ENCODE peak calls at places on chromosomes 4 and X, in five cellular contexts. M, H, F, W and U are unnamed samples.

GRCh38 chr4:88706574-88706973 is 8.9 kb upstream of the NAP1L5 start:
- DNase-seq in F (no peak), H (no peak), M (no peak), W (no peak), U (no peak)

GRCh38 chr4:91099666-91100065 is 972.5 kb downstream of the CCSER1 start:
- DNase-seq in W (no peak), M (no peak), H (no peak), F (no peak), U (no peak)

GRCh38 chrX:44175455-44175854 is 168.0 kb downstream of the EFHC2 start:
- DNase-seq in M (no peak), F (no peak), H (no peak), W (no peak), U (no peak)

GRCh38 chrX:39416547-39417262 is 615.4 kb downstream of the MID1IP1 start:
- DNase-seq in M (no peak), H (peak), W (no peak), F (no peak), U (no peak)

GRCh38 chr4:173334891-173335754 is 965 bp upstream of the HMGB2 start:
- DNase-seq in M (peak), W (peak), H (peak), F (peak), U (peak)

GRCh38 chrX:49163555-49164419 is 1.2 kb downstream of the MAGIX start:
- DNase-seq in W (peak), F (peak), M (peak), H (peak), U (peak)

GRCh38 chr4:4388418-4388817 is 1.5 kb downstream of the NSG1 start:
- DNase-seq in W (no peak), F (no peak), M (no peak), H (peak), U (peak)

GRCh38 chr4:68577590-68577989 is 1.5 kb upstream of the UGT2B17 start:
- DNase-seq in F (no peak), W (no peak), H (no peak), M (no peak), U (no peak)

GRCh38 chr4:55255171-55255570 is 90.9 kb upstream of the SRD5A3 start:
- DNase-seq in F (no peak), H (no peak), M (no peak), W (no peak), U (no peak)

GRCh38 chrX:37701588-37701987 is 16.0 kb downstream of the XK start:
- DNase-seq in F (no peak), W (no peak), H (no peak), M (no peak), U (no peak)

GRCh38 chr4:14829795-14830194 is 172.5 kb upstream of the CPEB2 start:
- DNase-seq in W (no peak), H (no peak), F (peak), M (no peak), U (no peak)

GRCh38 chr4:186271279-186271678 is 5.3 kb downstream of the F11 start:
- DNase-seq in W (no peak), F (no peak), M (no peak), H (no peak), U (no peak)

GRCh38 chr4:165476214-165477098 is 97.6 kb downstream of the CPE start:
- DNase-seq in W (no peak), F (no peak), H (no peak), M (no peak), U (no peak)

GRCh38 chrX:118530537-118530936 is 34.9 kb downstream of the DOCK11 start:
- DNase-seq in M (no peak), F (no peak), H (no peak), W (no peak), U (no peak)

GRCh38 chr4:54929459-54929858 is 195.9 kb downstream of the KDR start:
- DNase-seq in W (no peak), F (no peak), M (no peak), H (no peak), U (no peak)

GRCh38 chrX:2474963-2475726 is 25.6 kb downstream of the DHRSX start:
- DNase-seq in H (no peak), W (no peak), F (no peak), M (no peak), U (no peak)

GRCh38 chr4:59818656-59819055 is 1381.5 kb upstream of the ADGRL3 start:
- DNase-seq in W (no peak), H (no peak), F (no peak), M (no peak), U (no peak)

GRCh38 chr4:30416547-30416946 is 303.6 kb upstream of the PCDH7 start:
- DNase-seq in W (no peak), F (no peak), M (no peak), H (no peak), U (no peak)

GRCh38 chr4:75715105-75715799 is 9.1 kb upstream of the USO1 start:
- DNase-seq in F (no peak), W (no peak), M (no peak), H (no peak), U (no peak)

GRCh38 chrX:134801267-134801666 is 143.0 kb upstream of the PLAC1 start:
- DNase-seq in H (no peak), W (no peak), F (no peak), M (no peak), U (no peak)

GRCh38 chr4:61605971-61606370 is 405.8 kb downstream of the ADGRL3 start:
- DNase-seq in H (no peak), W (no peak), M (no peak), F (no peak), U (no peak)

GRCh38 chr4:124530464-124531077 is 182.0 kb downstream of the ANKRD50 start:
- DNase-seq in F (no peak), H (no peak), W (no peak), M (no peak), U (no peak)

GRCh38 chrX:38220936-38221386 is 290 bp upstream of the SRPX start:
- DNase-seq in W (no peak), F (no peak), M (no peak), H (no peak), U (no peak)

GRCh38 chr4:117156806-117157205 is 71.4 kb upstream of the TRAM1L1 start:
- DNase-seq in F (no peak), H (no peak), W (no peak), M (no peak), U (no peak)

GRCh38 chr4:167918077-167918476 is 174.3 kb upstream of the ANXA10 start:
- DNase-seq in M (no peak), W (no peak), F (no peak), H (no peak), U (no peak)

GRCh38 chr4:20195071-20195885 is 56.4 kb upstream of the SLIT2 start:
- DNase-seq in W (no peak), M (no peak), H (no peak), F (no peak), U (no peak)

GRCh38 chrX:132404266-132404665 is 84.6 kb downstream of the MBNL3 start:
- DNase-seq in H (no peak), W (no peak), M (no peak), F (no peak), U (no peak)

GRCh38 chr4:5206391-5206790 is 155.1 kb downstream of the STK32B start:
- DNase-seq in W (peak), H (no peak), M (no peak), F (no peak), U (no peak)

GRCh38 chr4:158080354-158080753 is 92.5 kb downstream of the GASK1B start:
- DNase-seq in M (no peak), W (no peak), H (no peak), F (no peak), U (no peak)

GRCh38 chrX:47579537-47579936 is 2.7 kb upstream of the TIMP1 start:
- DNase-seq in F (no peak), H (no peak), M (no peak), W (no peak), U (no peak)

GRCh38 chr4:108796173-108796572 is 33.3 kb upstream of the ETNPPL start:
- DNase-seq in M (no peak), F (no peak), H (no peak), W (no peak), U (no peak)

GRCh38 chrX:36642052-36642451 is 366.1 kb upstream of the FAM47C start:
- DNase-seq in M (no peak), H (no peak), F (no peak), W (no peak), U (no peak)

GRCh38 chr4:162408309-162408708 is 244.5 kb upstream of the FSTL5 start:
- DNase-seq in W (peak), M (no peak), F (peak), H (no peak), U (no peak)

GRCh38 chr4:85514117-85514516 is 39.2 kb downstream of the ARHGAP24 start:
- DNase-seq in M (no peak), F (no peak), H (no peak), W (no peak), U (no peak)

GRCh38 chr4:41985151-41985550 is 3.6 kb downstream of the DCAF4L1 start:
- DNase-seq in M (no peak), F (no peak), W (no peak), H (no peak), U (no peak)

GRCh38 chr4:109981936-109982335 is 69.3 kb downstream of the EGF start:
- DNase-seq in W (no peak), H (no peak), M (no peak), F (no peak), U (no peak)

GRCh38 chr4:109982521-109982920 is 69.8 kb downstream of the EGF start:
- DNase-seq in M (no peak), H (no peak), W (no peak), F (no peak), U (no peak)

GRCh38 chr4:109978704-109979103 is 66.0 kb downstream of the EGF start:
- DNase-seq in W (no peak), M (no peak), H (no peak), F (no peak), U (no peak)

GRCh38 chr4:109977854-109978501 is 65.3 kb downstream of the EGF start:
- DNase-seq in F (no peak), W (no peak), M (no peak), H (peak), U (no peak)

DNA sequence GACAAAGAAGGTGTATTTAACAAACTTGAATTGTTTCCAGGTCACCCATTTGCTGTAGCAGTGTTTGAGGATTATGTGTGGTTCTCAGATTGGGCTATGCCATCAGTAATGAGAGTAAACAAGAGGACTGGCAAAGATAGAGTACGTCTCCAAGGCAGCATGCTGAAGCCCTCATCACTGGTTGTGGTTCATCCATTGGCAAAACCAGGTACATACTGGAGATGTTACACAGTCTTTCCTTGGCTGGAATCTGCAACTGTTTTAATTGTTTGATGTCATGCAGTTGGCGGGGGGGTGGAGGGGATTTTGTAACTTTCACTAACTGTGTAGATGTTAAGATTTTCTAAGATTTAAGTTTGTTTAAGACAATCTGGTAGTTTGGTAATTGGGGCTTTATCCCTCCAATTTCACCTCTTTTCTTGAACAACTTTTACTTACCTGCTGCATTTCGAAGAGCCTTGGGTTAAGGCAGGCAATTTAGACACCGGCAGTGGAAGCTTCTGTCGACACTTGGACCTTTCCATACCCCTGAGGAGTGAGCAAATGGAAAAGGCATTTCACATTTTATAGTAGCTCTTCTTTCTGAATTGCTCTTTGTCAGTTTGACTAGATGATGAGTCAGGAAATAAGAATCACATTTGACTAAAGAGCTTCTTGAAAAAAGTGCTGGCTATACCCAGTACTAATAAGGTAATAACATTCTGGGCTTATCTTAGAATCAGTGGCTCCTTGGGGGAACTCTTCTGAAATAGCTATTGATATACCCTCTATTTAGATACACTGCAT is 67.4 kb downstream of the EGF start:
- DNase-seq in M (no peak), W (no peak), F (no peak), H (no peak), U (no peak)
- H3K4me3 ChIP-seq in M (no peak), W (no peak), F (no peak), H (no peak), U (no peak)

GRCh38 chrX:106171293-106171692 is 3.2 kb downstream of the PWWP3B start:
- DNase-seq in F (no peak), M (no peak), H (no peak), W (no peak), U (no peak)

GRCh38 chrX:106170318-106170717 is 2.2 kb downstream of the PWWP3B start:
- DNase-seq in M (no peak), W (no peak), F (no peak), H (no peak), U (no peak)

GRCh38 chrX:106168107-106168506 is at the start of gene PWWP3B:
- DNase-seq in M (no peak), W (peak), F (peak), H (no peak), U (no peak)
- H3K4me3 ChIP-seq in M (no peak), W (no peak), F (no peak), H (no peak), U (no peak)

GRCh38 chr4:314296-314903 is 9.1 kb upstream of the ZNF732 start:
- DNase-seq in W (no peak), F (no peak), M (no peak), H (no peak), U (no peak)
- H3K4me3 ChIP-seq in W (no peak), F (no peak), M (no peak), H (no peak), U (no peak)

DNA sequence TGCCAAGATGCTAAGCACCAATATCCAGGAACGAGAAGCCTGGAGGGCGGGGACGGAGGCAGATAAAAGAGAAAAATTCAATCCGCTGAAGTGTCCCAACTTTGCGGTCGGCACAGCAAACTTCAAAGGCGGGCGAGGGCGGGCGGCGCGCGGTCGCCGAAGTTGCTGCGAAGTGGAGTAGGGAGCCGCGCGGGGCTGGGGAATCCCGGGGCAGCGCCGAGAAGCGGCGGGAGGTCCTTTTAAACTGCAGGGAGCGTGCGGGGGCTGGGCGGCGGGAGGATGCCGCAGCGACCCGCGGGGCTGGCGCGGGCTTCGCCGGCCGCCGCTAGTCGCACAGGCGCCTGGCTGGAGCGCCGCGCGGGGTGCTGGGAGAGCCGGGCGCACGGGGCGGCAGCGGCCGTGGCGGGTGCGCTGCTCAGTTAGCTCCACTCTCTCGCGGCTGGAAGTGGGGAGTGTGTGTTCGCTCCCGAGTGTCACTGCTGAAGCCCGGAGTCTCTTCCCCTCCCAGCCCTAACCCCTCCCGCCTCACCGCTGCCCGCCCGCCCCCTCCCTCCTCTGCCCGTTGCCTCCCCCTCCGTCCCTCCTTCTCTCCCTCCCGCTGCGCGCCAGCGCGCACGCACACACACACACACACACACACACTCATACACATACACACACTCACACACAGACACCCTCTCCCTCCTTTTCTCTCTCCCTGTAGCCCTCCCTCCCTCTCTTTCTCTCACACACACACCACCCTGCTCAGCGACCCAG is at the start of gene NDNF:
- DNase-seq in W (peak), M (no peak), F (no peak), H (no peak), U (peak)
- H3K4me3 ChIP-seq in W (peak), M (peak), F (peak), H (no peak), U (peak)

DNA sequence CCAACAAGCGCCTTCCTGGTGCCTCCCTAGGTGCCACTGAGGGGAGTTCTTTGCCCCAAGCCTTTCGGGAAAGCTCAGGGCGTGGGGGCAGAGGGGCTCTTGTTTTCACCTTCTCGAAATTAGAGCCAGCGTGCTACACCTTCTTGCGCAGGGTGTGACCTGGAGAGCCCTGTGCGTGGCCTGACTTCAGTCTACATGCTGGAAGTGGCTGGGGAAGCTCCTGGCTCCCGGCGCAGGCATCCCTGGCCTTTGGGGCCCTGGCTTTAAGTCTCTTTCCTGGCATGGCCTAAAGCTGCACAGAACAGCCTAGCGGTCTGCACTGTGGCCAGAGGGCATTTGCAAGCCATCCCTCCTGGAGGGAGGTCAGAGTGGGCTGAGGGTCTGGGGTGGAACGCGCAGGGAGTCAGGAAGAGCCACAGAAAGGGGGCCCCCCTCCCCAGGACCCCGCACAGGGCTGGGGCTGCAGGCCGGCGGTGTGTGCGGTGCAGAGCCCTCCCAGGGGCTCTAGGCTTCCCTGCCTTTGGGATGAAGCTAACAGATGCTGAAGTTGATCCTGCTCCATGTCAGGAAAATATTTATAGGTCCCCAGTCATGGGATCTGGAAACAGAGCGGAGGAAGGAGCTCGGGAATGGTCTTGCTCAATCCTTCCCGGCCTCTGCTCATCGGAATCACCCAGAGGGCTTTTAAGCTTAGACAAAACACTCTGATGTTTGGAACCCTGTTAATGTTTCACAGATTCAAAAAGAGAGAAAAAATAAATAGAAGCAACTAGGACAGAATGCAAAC is 781 bp upstream of the SPON2 start:
- DNase-seq in W (peak), F (no peak), H (no peak), M (no peak), U (no peak)
- H3K4me3 ChIP-seq in W (no peak), F (no peak), H (no peak), M (no peak), U (no peak)

DNA sequence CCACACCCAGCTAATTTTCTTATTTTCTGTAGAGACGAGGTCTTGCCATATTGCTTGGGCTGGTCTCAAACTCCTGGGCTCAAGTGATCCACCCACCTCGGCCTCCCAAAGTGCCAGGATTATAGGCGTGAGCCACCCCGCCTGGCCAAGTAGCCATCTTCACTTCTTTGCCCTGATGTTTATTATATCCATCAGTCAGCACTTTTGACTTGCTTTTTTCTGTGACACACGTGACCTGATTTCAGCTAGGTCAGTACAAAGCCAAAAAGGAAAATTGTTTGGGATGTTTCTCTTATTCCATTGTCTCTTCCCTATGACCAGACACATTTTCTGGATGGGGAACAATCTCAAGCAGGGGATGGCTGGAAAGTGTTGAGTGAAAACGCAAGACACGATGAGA is 45.3 kb upstream of the MID1 start:
- DNase-seq in M (no peak), W (no peak), F (no peak), H (no peak), U (no peak)
- H3K4me3 ChIP-seq in M (no peak), W (no peak), F (no peak), H (no peak), U (no peak)